ENCODE peak calls at places on chromosomes 12 and 14, in four cellular contexts. P is ascending aorta, Q is astrocyte of the spinal cord, T is cardiac fibroblast. R is an unnamed sample.

GRCh38 chr12:12020762-12021161 is 50.0 kb upstream of the BCL2L14 start:
- DNase-seq in Q (no peak), T (no peak), P (no peak), R (peak; percentile 41)

GRCh38 chr12:105742567-105742874 is 396.2 kb downstream of the NUAK1 start:
- DNase-seq in T (no peak), Q (no peak), P (no peak), R (no peak)

GRCh38 chr12:100574262-100575074 is 984 bp downstream of the GAS2L3 start:
- DNase-seq in P (no peak), Q (no peak), T (peak; percentile 31), R (no peak)

GRCh38 chr14:38950676-38951075 is 152.4 kb downstream of the SEC23A start:
- DNase-seq in P (no peak), Q (no peak), T (no peak), R (no peak)

GRCh38 chr14:51041117-51041531 is 53.8 kb downstream of the TRIM9 start:
- DNase-seq in Q (no peak), T (no peak), P (no peak), R (no peak)

GRCh38 chr12:94110258-94110657 is 38.1 kb upstream of the PLXNC1 start:
- DNase-seq in P (no peak), Q (no peak), T (no peak), R (no peak)

GRCh38 chr12:20368653-20369163 is 371 bp downstream of the PDE3A start:
- DNase-seq in Q (peak; percentile 68), T (peak; percentile 68), P (no peak), R (no peak)

GRCh38 chr12:26524862-26525465 is 308.0 kb downstream of the ITPR2 start:
- DNase-seq in P (no peak), Q (peak; percentile 12), T (peak; percentile 34), R (peak; percentile 25)

GRCh38 chr12:75155962-75156361 is 53.7 kb downstream of the KCNC2 start:
- DNase-seq in P (no peak), T (no peak), Q (no peak), R (no peak)

GRCh38 chr12:62866451-62867082 is 68.4 kb downstream of the PPM1H start:
- DNase-seq in P (no peak), T (peak; percentile 42), Q (peak; percentile 78), R (no peak)

GRCh38 chr14:49892301-49892635 is 614 bp upstream of the ARF6 start:
- DNase-seq in T (peak; percentile 94), Q (peak; percentile 84), P (no peak), R (peak; percentile 60)

GRCh38 chr14:99687284-99688209 is 3.4 kb downstream of the CYP46A1 start:
- DNase-seq in T (no peak), Q (no peak), P (no peak), R (peak; percentile 39)

GRCh38 chr12:55728185-55728931 is 451 bp downstream of the CD63 start:
- DNase-seq in Q (peak; percentile 80), T (peak; percentile 80), P (no peak), R (peak; percentile 38)

GRCh38 chr14:100303179-100303578 is 3.1 kb downstream of the SLC25A29 start:
- DNase-seq in T (no peak), P (no peak), Q (no peak), R (peak; percentile 36)

GRCh38 chr12:117125275-117125613 is 26.0 kb upstream of the TESC start:
- DNase-seq in P (no peak), Q (no peak), T (no peak), R (no peak)

GRCh38 chr14:101047326-101047725 is 143.8 kb upstream of the RTL1 start:
- DNase-seq in Q (no peak), T (no peak), P (no peak), R (no peak)

GRCh38 chr14:103220134-103220981 is 97.1 kb downstream of the TNFAIP2 start:
- DNase-seq in T (no peak), Q (no peak), P (no peak), R (no peak)

GRCh38 chr12:3683670-3684069 is 69.2 kb downstream of the CRACR2A start:
- DNase-seq in T (peak; percentile 56), Q (peak; percentile 17), P (no peak), R (no peak)

GRCh38 chr12:4584281-4584680 is 22.3 kb downstream of the DYRK4 start:
- DNase-seq in P (no peak), T (no peak), Q (no peak), R (no peak)

GRCh38 chr12:50221228-50222008 is 54.2 kb upstream of the CERS5 start:
- DNase-seq in T (peak; percentile 93), P (no peak), Q (peak; percentile 91), R (no peak)

GRCh38 chr14:100566119-100566518 is 21.1 kb downstream of the BEGAIN start:
- DNase-seq in Q (no peak), P (no peak), T (no peak), R (no peak)

GRCh38 chr14:22380511-22381455 is 208.2 kb downstream of the DAD1 start:
- DNase-seq in P (no peak), T (no peak), Q (peak; percentile 68), R (no peak)

GRCh38 chr14:90644882-90645281 is 171.3 kb downstream of the TTC7B start:
- DNase-seq in P (no peak), Q (no peak), T (peak; percentile 90), R (no peak)

GRCh38 chr12:55745361-55746146 is 2.6 kb downstream of the GDF11 start:
- DNase-seq in P (no peak), T (peak; percentile 73), Q (peak; percentile 17), R (no peak)

GRCh38 chr12:117884161-117884560 is 84.6 kb downstream of the KSR2 start:
- DNase-seq in Q (no peak), P (no peak), T (no peak), R (no peak)

GRCh38 chr14:68639518-68640292 is 153.2 kb downstream of the ZFP36L1 start:
- DNase-seq in Q (no peak), P (no peak), T (no peak), R (no peak)

GRCh38 chr14:80586116-80586515 is 355.4 kb downstream of the CEP128 start:
- DNase-seq in P (no peak), Q (no peak), T (no peak), R (no peak)

GRCh38 chr12:101010881-101011280 is 199.2 kb downstream of the SLC5A8 start:
- DNase-seq in P (no peak), Q (no peak), T (no peak), R (no peak)

GRCh38 chr14:95662376-95663186 is 23.6 kb upstream of the TCL1B start:
- DNase-seq in P (no peak), T (no peak), Q (no peak), R (no peak)

GRCh38 chr14:38504175-38504574 is 248.3 kb upstream of the CLEC14A start:
- DNase-seq in Q (no peak), P (no peak), T (no peak), R (no peak)

GRCh38 chr14:20857630-20858261 is 33.4 kb upstream of the RNASE3 start:
- DNase-seq in Q (peak; percentile 49), T (peak; percentile 67), P (no peak), R (peak; percentile 84)

GRCh38 chr12:72267974-72268373 is 4.2 kb upstream of the TRHDE start:
- DNase-seq in T (no peak), P (no peak), Q (peak; percentile 50), R (no peak)

GRCh38 chr12:48510111-48510510 is 15.3 kb upstream of the OR8S1 start:
- DNase-seq in T (no peak), Q (no peak), P (no peak), R (no peak)

GRCh38 chr12:76720068-76720467 is 43.8 kb upstream of the ZDHHC17 start:
- DNase-seq in Q (peak; percentile 43), T (no peak), P (no peak), R (no peak)

GRCh38 chr12:28811457-28811856 is 337.6 kb upstream of the FAR2 start:
- DNase-seq in T (no peak), P (no peak), Q (no peak), R (no peak)
- TF ChIP-seq CTCF in T (no peak), P (no peak), Q (no peak), R (no peak)

DNA sequence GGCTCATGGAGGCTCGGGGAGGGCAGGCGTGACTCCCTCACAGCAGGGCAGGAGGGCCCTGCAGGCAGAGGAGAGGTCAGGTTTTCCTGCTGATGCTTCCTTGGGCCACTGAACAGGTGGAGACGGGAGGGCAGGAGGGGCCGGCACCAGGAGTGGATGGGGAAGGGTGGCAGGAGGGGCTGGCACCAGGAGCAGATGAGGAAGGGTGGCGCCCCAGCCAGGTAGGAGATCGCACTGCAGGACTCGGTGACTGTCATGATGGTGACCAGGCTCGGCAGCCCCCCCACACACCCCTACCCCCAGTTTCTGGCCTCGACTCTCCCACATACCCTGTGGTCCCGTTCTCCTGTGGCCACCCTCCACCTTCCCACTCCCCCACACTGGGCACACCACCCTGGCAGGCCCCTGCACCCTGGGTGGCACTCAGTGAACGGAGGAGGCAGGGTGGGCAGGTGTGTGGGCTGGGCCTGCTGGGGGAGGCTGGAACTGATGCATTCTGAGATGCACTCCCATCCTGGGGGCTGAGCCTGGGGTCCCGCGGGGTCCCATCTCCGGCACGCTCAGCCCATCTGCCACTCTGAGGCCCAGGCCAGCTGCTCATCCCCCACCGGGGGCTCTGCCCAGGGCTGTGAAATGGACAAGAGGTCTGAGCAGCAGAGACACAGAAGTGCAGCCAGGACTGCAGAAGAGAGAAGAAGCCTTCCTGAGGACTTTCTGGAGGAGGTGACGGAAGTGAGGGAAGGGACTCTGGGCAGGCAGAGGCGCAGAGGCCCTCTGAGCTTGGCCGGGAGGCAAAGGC is 2.8 kb downstream of the NUDT14 start:
- DNase-seq in Q (no peak), P (no peak), T (no peak), R (no peak)
- TF ChIP-seq CTCF in Q (no peak), P (no peak), T (no peak), R (no peak)

GRCh38 chr12:130334937-130335336 is 2.8 kb upstream of the PIWIL1 start:
- DNase-seq in P (no peak), T (no peak), Q (no peak), R (no peak)

GRCh38 chr12:130331146-130331545 is 6.5 kb upstream of the PIWIL1 start:
- DNase-seq in P (no peak), T (no peak), Q (no peak), R (no peak)

GRCh38 chr12:130334399-130334798 is 3.3 kb upstream of the PIWIL1 start:
- DNase-seq in T (no peak), Q (no peak), P (no peak), R (no peak)

GRCh38 chr12:130335517-130336392 is 1.9 kb upstream of the PIWIL1 start:
- DNase-seq in Q (peak; percentile 52), P (no peak), T (peak; percentile 57), R (peak; percentile 47)

GRCh38 chr12:130333341-130333740 is 4.3 kb upstream of the PIWIL1 start:
- DNase-seq in T (no peak), P (no peak), Q (no peak), R (no peak)
- TF ChIP-seq CTCF in T (no peak), P (no peak), Q (no peak), R (no peak)

DNA sequence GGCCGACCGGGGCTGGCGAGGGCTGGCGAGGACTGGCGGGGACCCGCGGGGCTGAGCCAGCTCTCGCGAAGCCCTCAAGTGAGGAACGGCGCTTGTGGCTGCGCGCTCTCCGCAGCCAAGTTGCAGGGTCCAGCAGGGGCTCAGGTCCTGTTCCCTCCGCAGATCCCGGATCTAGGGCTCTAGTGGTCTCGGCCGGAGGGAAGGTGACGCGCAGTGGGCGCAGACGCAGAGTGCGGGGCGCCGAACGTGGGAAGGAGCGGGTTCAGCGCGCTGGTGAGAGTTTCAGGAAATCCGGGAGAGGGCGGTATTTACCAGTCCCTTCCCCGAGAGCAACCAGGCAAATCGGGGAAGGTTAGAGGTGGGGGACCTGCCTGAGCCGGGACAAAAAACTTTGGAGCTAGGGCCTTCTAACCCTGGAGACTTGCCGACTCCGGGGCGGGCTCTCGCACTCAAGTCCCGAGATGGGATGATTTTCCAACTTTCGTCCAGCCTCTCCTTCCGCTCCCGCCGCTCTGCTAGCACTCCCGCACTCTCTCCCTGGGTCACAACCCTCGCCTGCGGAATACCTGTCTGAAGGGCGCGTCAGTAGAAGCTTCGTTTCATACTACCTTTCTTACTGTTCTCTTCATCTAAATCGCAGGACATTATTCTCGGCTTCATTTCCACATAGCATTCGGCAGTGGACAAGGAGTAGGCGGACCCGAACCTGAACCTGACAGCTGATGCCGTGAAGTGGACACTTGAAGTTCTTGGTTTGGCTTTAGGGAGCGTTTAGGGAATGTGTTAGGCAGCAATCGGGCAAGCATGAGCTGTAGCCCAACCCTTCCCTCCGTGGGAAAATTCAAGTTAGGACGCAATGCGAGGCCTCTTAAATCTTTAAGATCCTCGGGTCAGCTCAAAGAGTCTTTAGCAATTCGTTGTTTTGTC is 13.6 kb upstream of the PAX9 start:
- DNase-seq in T (peak; percentile 12), P (no peak), Q (peak; percentile 55), R (no peak)
- TF ChIP-seq CTCF in T (peak; percentile 57), P (peak; percentile 22), Q (peak; percentile 61), R (no peak)